ENCODE peak calls at places on chromosome 12, in nine cellular contexts. One of them, this sample, is unnamed.

GRCh38 chr12:6430124-6430989 is 14.4 kb upstream of the CD27 start:
- DNase-seq in astrocyte: peak; percentile 96
- DNase-seq in neuronal stem cell: no peak
- DNase-seq in stomach: peak; percentile 87
- DNase-seq in Peyer's patch: peak; percentile 68
- DNase-seq in IMR-90: peak; percentile 96
- DNase-seq in naive thymus-derived CD4-positive, alpha-beta T cell: no peak
- DNase-seq in CD8-positive, alpha-beta T cell: no peak
- DNase-seq in right cardiac atrium: peak; percentile 94
- DNase-seq in this sample: no peak

GRCh38 chr12:19397534-19397933 is 41.8 kb upstream of the AEBP2 start:
- DNase-seq in astrocyte: no peak
- DNase-seq in neuronal stem cell: no peak
- DNase-seq in stomach: no peak
- DNase-seq in Peyer's patch: no peak
- DNase-seq in IMR-90: peak; percentile 60
- DNase-seq in naive thymus-derived CD4-positive, alpha-beta T cell: no peak
- DNase-seq in CD8-positive, alpha-beta T cell: no peak
- DNase-seq in right cardiac atrium: no peak
- DNase-seq in this sample: no peak

GRCh38 chr12:88663001-88663400 is 82.7 kb upstream of the KITLG start:
- DNase-seq in astrocyte: no peak
- DNase-seq in neuronal stem cell: no peak
- DNase-seq in stomach: no peak
- DNase-seq in Peyer's patch: no peak
- DNase-seq in IMR-90: peak; percentile 27
- DNase-seq in naive thymus-derived CD4-positive, alpha-beta T cell: no peak
- DNase-seq in CD8-positive, alpha-beta T cell: no peak
- DNase-seq in right cardiac atrium: no peak
- DNase-seq in this sample: no peak

GRCh38 chr12:1117970-1118563 is 127.0 kb downstream of the ERC1 start:
- DNase-seq in astrocyte: peak; percentile 23
- DNase-seq in neuronal stem cell: peak; percentile 71
- DNase-seq in stomach: peak; percentile 87
- DNase-seq in Peyer's patch: peak; percentile 58
- DNase-seq in IMR-90: peak; percentile 79
- DNase-seq in naive thymus-derived CD4-positive, alpha-beta T cell: peak; percentile 25
- DNase-seq in CD8-positive, alpha-beta T cell: peak; percentile 78
- DNase-seq in right cardiac atrium: peak; percentile 84
- DNase-seq in this sample: peak; percentile 34

GRCh38 chr12:6169107-6169440 is 31.1 kb upstream of the CD9 start:
- DNase-seq in astrocyte: no peak
- DNase-seq in neuronal stem cell: no peak
- DNase-seq in stomach: no peak
- DNase-seq in Peyer's patch: no peak
- DNase-seq in IMR-90: no peak
- DNase-seq in naive thymus-derived CD4-positive, alpha-beta T cell: no peak
- DNase-seq in CD8-positive, alpha-beta T cell: no peak
- DNase-seq in right cardiac atrium: no peak
- DNase-seq in this sample: no peak

GRCh38 chr12:87428701-87429277 is 600.4 kb downstream of the C12orf50 start:
- DNase-seq in astrocyte: peak; percentile 54
- DNase-seq in neuronal stem cell: no peak
- DNase-seq in stomach: no peak
- DNase-seq in Peyer's patch: no peak
- DNase-seq in IMR-90: peak; percentile 68
- DNase-seq in naive thymus-derived CD4-positive, alpha-beta T cell: no peak
- DNase-seq in CD8-positive, alpha-beta T cell: no peak
- DNase-seq in right cardiac atrium: no peak
- DNase-seq in this sample: no peak

GRCh38 chr12:116384175-116384574 is 106.7 kb upstream of the MED13L start:
- DNase-seq in astrocyte: no peak
- DNase-seq in neuronal stem cell: no peak
- DNase-seq in stomach: no peak
- DNase-seq in Peyer's patch: no peak
- DNase-seq in IMR-90: no peak
- DNase-seq in naive thymus-derived CD4-positive, alpha-beta T cell: no peak
- DNase-seq in CD8-positive, alpha-beta T cell: no peak
- DNase-seq in right cardiac atrium: no peak
- DNase-seq in this sample: no peak

GRCh38 chr12:38653650-38654049 is 251.7 kb downstream of the CPNE8 start:
- DNase-seq in astrocyte: no peak
- DNase-seq in neuronal stem cell: no peak
- DNase-seq in stomach: no peak
- DNase-seq in Peyer's patch: no peak
- DNase-seq in IMR-90: no peak
- DNase-seq in naive thymus-derived CD4-positive, alpha-beta T cell: no peak
- DNase-seq in CD8-positive, alpha-beta T cell: no peak
- DNase-seq in right cardiac atrium: no peak
- DNase-seq in this sample: no peak

GRCh38 chr12:89678225-89678624 is 30.4 kb downstream of the ATP2B1 start:
- DNase-seq in astrocyte: no peak
- DNase-seq in neuronal stem cell: no peak
- DNase-seq in stomach: no peak
- DNase-seq in Peyer's patch: no peak
- DNase-seq in IMR-90: no peak
- DNase-seq in naive thymus-derived CD4-positive, alpha-beta T cell: no peak
- DNase-seq in CD8-positive, alpha-beta T cell: no peak
- DNase-seq in right cardiac atrium: no peak
- DNase-seq in this sample: no peak

GRCh38 chr12:112308652-112309051 is 73.6 kb downstream of the HECTD4 start:
- DNase-seq in astrocyte: peak; percentile 18
- DNase-seq in neuronal stem cell: no peak
- DNase-seq in stomach: no peak
- DNase-seq in Peyer's patch: no peak
- DNase-seq in IMR-90: peak; percentile 30
- DNase-seq in naive thymus-derived CD4-positive, alpha-beta T cell: no peak
- DNase-seq in CD8-positive, alpha-beta T cell: no peak
- DNase-seq in right cardiac atrium: no peak
- DNase-seq in this sample: no peak

DNA sequence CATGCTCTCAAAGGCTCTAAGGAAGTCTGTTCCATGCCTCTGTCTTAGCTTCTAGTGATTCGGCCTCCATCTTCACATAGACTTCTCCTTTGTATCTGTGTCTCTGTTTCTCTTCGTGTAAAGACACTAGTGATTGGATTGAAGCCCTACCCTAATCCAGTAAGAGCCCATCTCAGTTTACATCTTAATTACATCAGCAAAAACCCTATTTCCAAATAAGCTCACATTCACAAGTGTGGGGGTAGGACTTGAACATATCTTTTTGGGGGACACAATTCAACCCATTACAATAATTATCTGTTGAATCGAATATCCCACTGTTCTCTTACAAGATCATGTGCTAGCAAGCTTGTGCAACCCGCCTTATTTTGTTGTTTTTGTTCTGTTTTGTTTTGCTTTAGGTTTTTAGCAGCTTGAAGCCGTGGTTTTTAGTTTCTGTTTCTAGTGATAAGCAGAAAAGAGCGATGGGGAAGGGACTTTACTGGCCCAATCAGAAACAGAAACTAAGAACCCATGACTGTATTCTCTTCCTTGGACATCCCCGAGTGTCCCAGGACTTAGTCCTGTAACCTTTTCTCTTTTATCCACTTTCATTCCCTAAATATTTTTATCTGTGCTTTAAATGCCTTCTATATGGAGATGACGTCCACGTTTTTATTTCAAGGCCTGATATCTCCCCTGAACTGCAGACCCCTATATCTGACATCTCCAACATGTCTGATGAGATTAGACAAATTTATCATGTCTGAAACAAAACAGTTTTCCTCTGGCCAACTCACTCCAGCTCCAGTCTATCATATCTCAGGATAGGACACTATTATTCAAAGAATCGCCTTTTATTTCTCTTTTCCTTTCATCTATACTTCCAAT is 353.0 kb downstream of the CCDC91 start:
- DNase-seq in astrocyte: no peak
- DNase-seq in neuronal stem cell: no peak
- DNase-seq in stomach: no peak
- DNase-seq in Peyer's patch: no peak
- DNase-seq in IMR-90: no peak
- DNase-seq in naive thymus-derived CD4-positive, alpha-beta T cell: no peak
- DNase-seq in CD8-positive, alpha-beta T cell: no peak
- DNase-seq in right cardiac atrium: no peak
- DNase-seq in this sample: no peak
- H3K4me3 ChIP-seq in astrocyte: no peak overlapping the region
- H3K4me3 ChIP-seq in neuronal stem cell: no peak overlapping the region
- H3K4me3 ChIP-seq in stomach: no peak overlapping the region
- H3K4me3 ChIP-seq in Peyer's patch: no peak overlapping the region
- H3K4me3 ChIP-seq in IMR-90: no peak overlapping the region
- H3K4me3 ChIP-seq in naive thymus-derived CD4-positive, alpha-beta T cell: no peak overlapping the region
- H3K4me3 ChIP-seq in CD8-positive, alpha-beta T cell: no peak overlapping the region
- H3K4me3 ChIP-seq in right cardiac atrium: peak overlapping the region; percentile 3
- H3K4me3 ChIP-seq in this sample: no peak overlapping the region

GRCh38 chr12:34206061-34206785 is 183.9 kb downstream of the ALG10 start:
- DNase-seq in astrocyte: no peak
- DNase-seq in neuronal stem cell: no peak
- DNase-seq in stomach: no peak
- DNase-seq in Peyer's patch: no peak
- DNase-seq in IMR-90: no peak
- DNase-seq in naive thymus-derived CD4-positive, alpha-beta T cell: no peak
- DNase-seq in CD8-positive, alpha-beta T cell: no peak
- DNase-seq in right cardiac atrium: no peak
- DNase-seq in this sample: no peak

GRCh38 chr12:34204830-34205285 is 182.6 kb downstream of the ALG10 start:
- DNase-seq in astrocyte: no peak
- DNase-seq in neuronal stem cell: no peak
- DNase-seq in stomach: no peak
- DNase-seq in Peyer's patch: no peak
- DNase-seq in IMR-90: no peak
- DNase-seq in naive thymus-derived CD4-positive, alpha-beta T cell: no peak
- DNase-seq in CD8-positive, alpha-beta T cell: no peak
- DNase-seq in right cardiac atrium: no peak
- DNase-seq in this sample: no peak

GRCh38 chr12:34203866-34204620 is 181.7 kb downstream of the ALG10 start:
- DNase-seq in astrocyte: no peak
- DNase-seq in neuronal stem cell: no peak
- DNase-seq in stomach: no peak
- DNase-seq in Peyer's patch: no peak
- DNase-seq in IMR-90: no peak
- DNase-seq in naive thymus-derived CD4-positive, alpha-beta T cell: no peak
- DNase-seq in CD8-positive, alpha-beta T cell: no peak
- DNase-seq in right cardiac atrium: no peak
- DNase-seq in this sample: no peak

GRCh38 chr12:34207858-34208257 is 185.6 kb downstream of the ALG10 start:
- DNase-seq in astrocyte: no peak
- DNase-seq in neuronal stem cell: no peak
- DNase-seq in stomach: no peak
- DNase-seq in Peyer's patch: no peak
- DNase-seq in IMR-90: no peak
- DNase-seq in naive thymus-derived CD4-positive, alpha-beta T cell: no peak
- DNase-seq in CD8-positive, alpha-beta T cell: no peak
- DNase-seq in right cardiac atrium: no peak
- DNase-seq in this sample: no peak

DNA sequence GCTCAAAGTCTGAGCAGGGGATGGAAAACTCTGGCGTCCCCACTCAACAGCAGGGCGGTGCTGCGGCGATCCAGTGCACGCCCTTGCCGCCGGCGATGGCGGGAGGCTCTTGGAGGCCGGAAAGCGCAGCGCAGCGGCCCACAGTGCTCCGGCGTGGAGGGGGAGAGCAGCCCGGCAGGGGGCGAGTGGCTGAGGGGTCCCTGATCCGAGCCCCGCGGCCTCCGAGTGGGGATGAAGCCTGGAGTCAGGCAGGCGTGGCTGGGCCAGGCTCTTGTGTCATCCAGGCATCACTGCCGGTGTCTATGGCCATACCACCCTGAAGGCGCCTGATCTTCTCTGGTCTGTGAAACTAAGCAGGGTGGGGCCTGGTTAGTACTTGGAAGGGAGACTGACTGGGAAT is 183.1 kb downstream of the ALG10 start:
- DNase-seq in astrocyte: no peak
- DNase-seq in neuronal stem cell: no peak
- DNase-seq in stomach: no peak
- DNase-seq in Peyer's patch: no peak
- DNase-seq in IMR-90: no peak
- DNase-seq in naive thymus-derived CD4-positive, alpha-beta T cell: no peak
- DNase-seq in CD8-positive, alpha-beta T cell: no peak
- DNase-seq in right cardiac atrium: no peak
- DNase-seq in this sample: no peak
- H3K9me3 ChIP-seq in astrocyte: peaks cover 10% of the 10 kb centered on the region
- H3K9me3 ChIP-seq in neuronal stem cell: peaks cover 58% of the 10 kb centered on the region
- H3K9me3 ChIP-seq in stomach: no peaks in the 10 kb centered on the region
- H3K9me3 ChIP-seq in Peyer's patch: no peaks in the 10 kb centered on the region
- H3K9me3 ChIP-seq in IMR-90: peaks cover 53% of the 10 kb centered on the region
- H3K9me3 ChIP-seq in naive thymus-derived CD4-positive, alpha-beta T cell: no peaks in the 10 kb centered on the region
- H3K9me3 ChIP-seq in CD8-positive, alpha-beta T cell: no peaks in the 10 kb centered on the region
- H3K9me3 ChIP-seq in right cardiac atrium: no peaks in the 10 kb centered on the region
- H3K9me3 ChIP-seq in this sample: no peaks in the 10 kb centered on the region

GRCh38 chr12:28190321-28191017 is at the start of gene CCDC91:
- DNase-seq in astrocyte: peak; percentile 68
- DNase-seq in neuronal stem cell: peak; percentile 51
- DNase-seq in stomach: peak; percentile 88
- DNase-seq in Peyer's patch: peak; percentile 89
- DNase-seq in IMR-90: peak; percentile 77
- DNase-seq in naive thymus-derived CD4-positive, alpha-beta T cell: peak; percentile 84
- DNase-seq in CD8-positive, alpha-beta T cell: peak; percentile 92
- DNase-seq in right cardiac atrium: peak; percentile 94
- DNase-seq in this sample: peak; percentile 89

GRCh38 chr12:28191018-28191595 is 851 bp downstream of the CCDC91 start:
- DNase-seq in astrocyte: peak; percentile 61
- DNase-seq in neuronal stem cell: no peak
- DNase-seq in stomach: no peak
- DNase-seq in Peyer's patch: no peak
- DNase-seq in IMR-90: peak; percentile 55
- DNase-seq in naive thymus-derived CD4-positive, alpha-beta T cell: no peak
- DNase-seq in CD8-positive, alpha-beta T cell: no peak
- DNase-seq in right cardiac atrium: no peak
- DNase-seq in this sample: peak; percentile 25

GRCh38 chr12:28189774-28190320 is 409 bp upstream of the CCDC91 start:
- DNase-seq in astrocyte: peak; percentile 2
- DNase-seq in neuronal stem cell: peak; percentile 2
- DNase-seq in stomach: no peak
- DNase-seq in Peyer's patch: no peak
- DNase-seq in IMR-90: no peak
- DNase-seq in naive thymus-derived CD4-positive, alpha-beta T cell: no peak
- DNase-seq in CD8-positive, alpha-beta T cell: no peak
- DNase-seq in right cardiac atrium: no peak
- DNase-seq in this sample: no peak

GRCh38 chr12:28191690-28192089 is 1.4 kb downstream of the CCDC91 start:
- DNase-seq in astrocyte: peak; percentile 4
- DNase-seq in neuronal stem cell: no peak
- DNase-seq in stomach: no peak
- DNase-seq in Peyer's patch: no peak
- DNase-seq in IMR-90: peak; percentile 2
- DNase-seq in naive thymus-derived CD4-positive, alpha-beta T cell: peak; percentile 9
- DNase-seq in CD8-positive, alpha-beta T cell: no peak
- DNase-seq in right cardiac atrium: no peak
- DNase-seq in this sample: peak; percentile 30

GRCh38 chr12:28192145-28192544 is 1.9 kb downstream of the CCDC91 start:
- DNase-seq in astrocyte: no peak
- DNase-seq in neuronal stem cell: no peak
- DNase-seq in stomach: no peak
- DNase-seq in Peyer's patch: no peak
- DNase-seq in IMR-90: no peak
- DNase-seq in naive thymus-derived CD4-positive, alpha-beta T cell: no peak
- DNase-seq in CD8-positive, alpha-beta T cell: no peak
- DNase-seq in right cardiac atrium: no peak
- DNase-seq in this sample: no peak
- H3K4me3 ChIP-seq in astrocyte: no peak overlapping the region
- H3K4me3 ChIP-seq in neuronal stem cell: no peak overlapping the region
- H3K4me3 ChIP-seq in stomach: no peak overlapping the region
- H3K4me3 ChIP-seq in Peyer's patch: no peak overlapping the region
- H3K4me3 ChIP-seq in IMR-90: no peak overlapping the region
- H3K4me3 ChIP-seq in naive thymus-derived CD4-positive, alpha-beta T cell: no peak overlapping the region
- H3K4me3 ChIP-seq in CD8-positive, alpha-beta T cell: no peak overlapping the region
- H3K4me3 ChIP-seq in right cardiac atrium: no peak overlapping the region
- H3K4me3 ChIP-seq in this sample: no peak overlapping the region

GRCh38 chr12:3552726-3553045 is 61.7 kb downstream of the PRMT8 start:
- DNase-seq in astrocyte: no peak
- DNase-seq in neuronal stem cell: no peak
- DNase-seq in stomach: peak; percentile 16
- DNase-seq in Peyer's patch: no peak
- DNase-seq in IMR-90: no peak
- DNase-seq in naive thymus-derived CD4-positive, alpha-beta T cell: no peak
- DNase-seq in CD8-positive, alpha-beta T cell: no peak
- DNase-seq in right cardiac atrium: peak; percentile 51
- DNase-seq in this sample: no peak
- H3K9me3 ChIP-seq in astrocyte: no peaks in the 10 kb centered on the region
- H3K9me3 ChIP-seq in neuronal stem cell: no peaks in the 10 kb centered on the region
- H3K9me3 ChIP-seq in stomach: no peaks in the 10 kb centered on the region
- H3K9me3 ChIP-seq in Peyer's patch: no peaks in the 10 kb centered on the region
- H3K9me3 ChIP-seq in IMR-90: no peaks in the 10 kb centered on the region
- H3K9me3 ChIP-seq in naive thymus-derived CD4-positive, alpha-beta T cell: no peaks in the 10 kb centered on the region
- H3K9me3 ChIP-seq in CD8-positive, alpha-beta T cell: no peaks in the 10 kb centered on the region
- H3K9me3 ChIP-seq in right cardiac atrium: no peaks in the 10 kb centered on the region
- H3K9me3 ChIP-seq in this sample: no peaks in the 10 kb centered on the region

This sample was measured in effector memory CD4-positive, alpha-beta T cell.